ENCODE peak calls at places on chromosomes 6 and 20, in seven cellular contexts. O is H9, K is IMR-90, P is neuronal stem cell, L is trophoblast cell, C is H1, U is mesendoderm. J is an unnamed sample.

GRCh38 chr20:51413753-51414323 is 128.7 kb downstream of the NFATC2 start:
- DNase-seq in O (no peak), K (no peak), P (no peak), L (no peak), C (no peak), U (no peak), J (no peak)

GRCh38 chr6:95923518-95923917 is 92.3 kb upstream of the FUT9 start:
- DNase-seq in O (peak; percentile 39), K (no peak), P (no peak), L (no peak), C (peak; percentile 53), U (peak; percentile 44), J (no peak)

GRCh38 chr20:6635034-6635736 is 132.3 kb upstream of the BMP2 start:
- DNase-seq in O (no peak), K (no peak), P (no peak), L (no peak), C (no peak), U (no peak), J (peak; percentile 24)

GRCh38 chr20:31833130-31833930 is 12.1 kb downstream of the FOXS1 start:
- DNase-seq in O (peak; percentile 94), K (peak; percentile 20), P (peak; percentile 80), L (peak; percentile 36), C (peak; percentile 99), U (peak; percentile 89), J (peak; percentile 73)

GRCh38 chr20:33337531-33338165 is 54.6 kb downstream of the BPIFB1 start:
- DNase-seq in O (no peak), K (no peak), P (no peak), L (no peak), C (no peak), U (no peak), J (no peak)

GRCh38 chr20:568865-569415 is 25.4 kb upstream of the CSNK2A1 start:
- DNase-seq in O (no peak), K (no peak), P (no peak), L (no peak), C (no peak), U (peak; percentile 71), J (no peak)

GRCh38 chr6:75135447-75135846 is 70.4 kb downstream of the COL12A1 start:
- DNase-seq in O (no peak), K (no peak), P (no peak), L (no peak), C (no peak), U (no peak), J (no peak)

GRCh38 chr6:52664991-52665686 is 5.8 kb upstream of the TMEM14A start:
- DNase-seq in O (no peak), K (peak; percentile 19), P (no peak), L (no peak), C (no peak), U (no peak), J (peak; percentile 28)

GRCh38 chr6:124466949-124467348 is 495.3 kb upstream of the RNF217 start:
- DNase-seq in O (no peak), K (no peak), P (no peak), L (no peak), C (no peak), U (no peak), J (no peak)

GRCh38 chr20:38840053-38840893 is 34.8 kb downstream of the PPP1R16B start:
- DNase-seq in O (no peak), K (no peak), P (no peak), L (no peak), C (no peak), U (no peak), J (no peak)

GRCh38 chr6:95133578-95133977 is 443.8 kb upstream of the MANEA start:
- DNase-seq in O (no peak), K (peak; percentile 8), P (no peak), L (no peak), C (no peak), U (peak; percentile 21), J (peak; percentile 2)

GRCh38 chr20:53579581-53580375 is 13.9 kb downstream of the ZNF217 start:
- DNase-seq in O (no peak), K (peak; percentile 60), P (no peak), L (peak; percentile 49), C (no peak), U (no peak), J (peak; percentile 68)

GRCh38 chr20:44739952-44740351 is 5.7 kb upstream of the KCNK15 start:
- DNase-seq in O (no peak), K (no peak), P (no peak), L (no peak), C (no peak), U (no peak), J (no peak)

GRCh38 chr20:4664691-4665360 is 56.9 kb upstream of the PRND start:
- DNase-seq in O (no peak), K (no peak), P (no peak), L (no peak), C (no peak), U (no peak), J (no peak)
- H3K18ac ChIP-seq in O (no peak overlapping the region), K (peak overlapping the region; percentile 34), P (no peak overlapping the region), L (no peak overlapping the region), C (no peak overlapping the region), U (no peak overlapping the region), J (peak overlapping the region; percentile 23)

DNA sequence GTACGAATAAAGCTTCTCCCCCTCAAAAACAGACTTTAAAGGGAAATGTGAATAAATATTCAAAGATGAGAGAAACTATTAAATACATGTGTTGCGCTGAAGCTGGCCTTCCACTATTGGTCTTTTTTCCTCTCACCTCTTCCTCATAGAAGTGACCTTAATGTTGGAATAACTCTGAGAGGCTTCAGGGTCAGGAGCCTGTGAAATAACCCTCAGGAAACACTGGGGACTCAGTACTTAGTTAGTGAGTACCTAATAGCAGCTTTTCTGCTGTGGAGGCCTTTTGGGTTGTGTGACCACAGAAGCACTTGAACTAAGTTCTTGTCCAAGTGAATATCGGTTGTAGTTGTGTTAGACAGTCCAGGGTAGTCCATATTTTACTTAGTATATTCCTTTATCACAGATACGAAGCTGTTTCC is 799 bp upstream of the SHPRH start:
- DNase-seq in O (no peak), K (no peak), P (no peak), L (no peak), C (no peak), U (no peak), J (peak; percentile 3)
- H3K27ac ChIP-seq in O (no peak overlapping the region), K (no peak overlapping the region), P (no peak overlapping the region), L (peak overlapping the region; percentile 38), C (peak overlapping the region; percentile 75), U (no peak overlapping the region), J (no peak overlapping the region)

GRCh38 chr6:168265394-168265793 is 54.2 kb downstream of the DACT2 start:
- DNase-seq in O (no peak), K (no peak), P (no peak), L (no peak), C (no peak), U (no peak), J (no peak)

GRCh38 chr6:168265827-168266815 is 53.5 kb downstream of the DACT2 start:
- DNase-seq in O (no peak), K (no peak), P (no peak), L (peak; percentile 71), C (no peak), U (no peak), J (no peak)

GRCh38 chr6:168270274-168271174 is 49.1 kb downstream of the DACT2 start:
- DNase-seq in O (no peak), K (no peak), P (no peak), L (no peak), C (no peak), U (no peak), J (no peak)

GRCh38 chr6:168269455-168270243 is 49.9 kb downstream of the DACT2 start:
- DNase-seq in O (no peak), K (no peak), P (no peak), L (no peak), C (no peak), U (no peak), J (no peak)

GRCh38 chr6:168268755-168269154 is 50.8 kb downstream of the DACT2 start:
- DNase-seq in O (no peak), K (no peak), P (no peak), L (no peak), C (no peak), U (no peak), J (no peak)
- H3K18ac ChIP-seq in O (no peak overlapping the region), K (no peak overlapping the region), P (no peak overlapping the region), L (no peak overlapping the region), C (no peak overlapping the region), U (no peak overlapping the region), J (no peak overlapping the region)

DNA sequence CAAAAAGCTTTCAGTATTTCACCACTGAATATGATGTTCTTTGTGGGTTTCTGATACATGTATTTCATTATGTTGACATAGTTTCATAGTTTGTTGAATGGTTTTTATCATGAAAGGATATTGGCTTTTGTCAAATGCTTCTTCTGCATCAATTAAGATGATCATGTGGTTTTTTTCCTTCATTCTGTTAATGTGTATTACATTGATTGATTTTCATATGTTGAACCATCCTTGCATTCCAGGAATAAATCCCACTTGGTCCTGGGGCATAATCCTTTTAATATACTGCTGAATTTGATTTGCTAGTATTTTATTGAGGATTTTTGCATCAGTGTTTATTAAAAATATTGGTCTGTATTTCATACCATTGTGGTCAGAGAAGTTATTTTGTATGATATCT is 70.9 kb upstream of the BHLHE23 start:
- DNase-seq in O (no peak), K (no peak), P (no peak), L (no peak), C (no peak), U (no peak), J (no peak)
- H3K27ac ChIP-seq in O (no peak overlapping the region), K (no peak overlapping the region), P (no peak overlapping the region), L (no peak overlapping the region), C (no peak overlapping the region), U (no peak overlapping the region), J (no peak overlapping the region)

DNA sequence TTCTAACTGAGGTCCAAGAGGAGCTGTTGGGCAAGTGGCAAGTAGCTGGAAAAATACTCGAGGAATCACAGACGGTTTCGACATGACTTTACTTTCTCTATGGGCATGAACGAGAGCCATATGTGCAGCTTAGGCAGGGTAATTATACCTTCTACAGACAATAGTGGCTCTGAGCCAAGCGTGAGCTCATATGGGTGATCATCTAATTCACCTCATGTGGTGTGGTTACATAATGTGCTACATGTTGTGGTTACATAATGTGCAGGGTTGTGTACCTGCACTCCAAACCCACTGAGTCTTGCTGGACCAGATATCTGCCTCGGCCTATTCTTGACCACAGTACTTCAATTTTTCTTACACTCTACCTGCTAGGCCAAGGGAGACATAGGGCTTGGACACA is 771.7 kb upstream of the EYS start:
- DNase-seq in O (no peak), K (no peak), P (no peak), L (no peak), C (no peak), U (no peak), J (no peak)
- H3K18ac ChIP-seq in O (no peak overlapping the region), K (no peak overlapping the region), P (no peak overlapping the region), L (no peak overlapping the region), C (no peak overlapping the region), U (no peak overlapping the region), J (no peak overlapping the region)